ENCODE peak calls at places on chromosomes 6 and 20, in nine cellular contexts. L is NCI-H2029; U is amniotic epithelial cell; Z is KBM-7; J is T-helper 2 cell; B is NCI-H446; M is glomerular endothelial cell; Q is stomach; I is Jurkat, Clone E6-1. S is an unnamed sample.

GRCh38 chr20:62982124-62983075 is 24.4 kb downstream of the BHLHE23 start:
- DNase-seq in L (no peak), U (no peak), Z (peak), J (no peak), B (no peak), M (no peak), Q (no peak), I (peak), S (no peak)

GRCh38 chr6:28583463-28583862 is 57.8 kb downstream of the GPX5 start:
- DNase-seq in L (no peak), U (no peak), Z (no peak), J (no peak), B (no peak), M (no peak), Q (no peak), I (no peak), S (no peak)

GRCh38 chr20:31967830-31968249 is at the start of gene XKR7:
- DNase-seq in L (peak), U (no peak), Z (peak), J (no peak), B (peak), M (no peak), Q (no peak), I (peak), S (no peak)

GRCh38 chr6:4320860-4321259 is 185.5 kb upstream of the ECI2 start:
- DNase-seq in L (peak), U (peak), Z (no peak), J (no peak), B (no peak), M (peak), Q (no peak), I (no peak), S (peak)

GRCh38 chr6:155013457-155013876 is 18.4 kb downstream of the TIAM2 start:
- DNase-seq in L (no peak), U (no peak), Z (no peak), J (no peak), B (peak), M (peak), Q (no peak), I (no peak), S (peak)

GRCh38 chr6:34084591-34085280 is 61.2 kb downstream of the GRM4 start:
- DNase-seq in L (no peak), U (no peak), Z (no peak), J (no peak), B (no peak), M (no peak), Q (no peak), I (no peak), S (no peak)

GRCh38 chr20:44734938-44735337 is 10.7 kb upstream of the KCNK15 start:
- DNase-seq in L (no peak), U (peak), Z (no peak), J (no peak), B (no peak), M (no peak), Q (no peak), I (no peak), S (no peak)

GRCh38 chr6:35568967-35569606 is 56.4 kb upstream of the TULP1 start:
- DNase-seq in L (no peak), U (no peak), Z (peak), J (no peak), B (peak), M (no peak), Q (peak), I (no peak), S (no peak)

GRCh38 chr6:45423111-45423900 is 45.6 kb upstream of the SUPT3H start:
- DNase-seq in L (no peak), U (no peak), Z (no peak), J (no peak), B (no peak), M (no peak), Q (peak), I (no peak), S (no peak)

GRCh38 chr6:31723245-31723979 is at the start of gene MPIG6B:
- DNase-seq in L (no peak), U (no peak), Z (no peak), J (no peak), B (no peak), M (no peak), Q (no peak), I (peak), S (no peak)

GRCh38 chr6:119678961-119679360 is 329.4 kb upstream of the MAN1A1 start:
- DNase-seq in L (no peak), U (no peak), Z (no peak), J (no peak), B (no peak), M (no peak), Q (no peak), I (no peak), S (no peak)

GRCh38 chr20:57716202-57716601 is 6.4 kb upstream of the PMEPA1 start:
- DNase-seq in L (no peak), U (peak), Z (no peak), J (no peak), B (no peak), M (no peak), Q (no peak), I (no peak), S (no peak)

S was measured in pulmonary artery endothelial cell.